ENCODE peak calls at places on chromosomes 5 and 9, in four cellular contexts. One of them, this sample, is unnamed.

GRCh38 chr9:35882265-35882848 is 12.2 kb upstream of the OR13J1 start:
- DNase-seq in NCI-H774: peak; percentile 36
- DNase-seq in activated CD4-positive, alpha-beta T cell treated with anti-CD3 and anti-CD28 coated beads, Interleukin-2, amount 50 U/mL, for 4 hours: peak; percentile 76
- DNase-seq in lower lobe of right lung: peak; percentile 88
- DNase-seq in this sample: peak; percentile 61

GRCh38 chr5:33936004-33936380 is 194 bp upstream of the RXFP3 start:
- DNase-seq in lower lobe of right lung: peak; percentile 55
- DNase-seq in activated CD4-positive, alpha-beta T cell treated with anti-CD3 and anti-CD28 coated beads, Interleukin-2, amount 50 U/mL, for 4 hours: peak; percentile 3
- DNase-seq in NCI-H774: peak; percentile 68
- DNase-seq in this sample: peak; percentile 23

GRCh38 chr5:96957125-96958041 is 21.5 kb downstream of the LNPEP start:
- DNase-seq in activated CD4-positive, alpha-beta T cell treated with anti-CD3 and anti-CD28 coated beads, Interleukin-2, amount 50 U/mL, for 4 hours: no peak
- DNase-seq in NCI-H774: no peak
- DNase-seq in lower lobe of right lung: no peak
- DNase-seq in this sample: no peak

GRCh38 chr5:112290667-112291066 is 128.4 kb downstream of the EPB41L4A start:
- DNase-seq in lower lobe of right lung: no peak
- DNase-seq in NCI-H774: peak; percentile 51
- DNase-seq in activated CD4-positive, alpha-beta T cell treated with anti-CD3 and anti-CD28 coated beads, Interleukin-2, amount 50 U/mL, for 4 hours: no peak
- DNase-seq in this sample: no peak

GRCh38 chr5:181170237-181170830 is 22.9 kb downstream of the OR2V2 start:
- DNase-seq in lower lobe of right lung: no peak
- DNase-seq in activated CD4-positive, alpha-beta T cell treated with anti-CD3 and anti-CD28 coated beads, Interleukin-2, amount 50 U/mL, for 4 hours: no peak
- DNase-seq in NCI-H774: no peak
- DNase-seq in this sample: no peak

GRCh38 chr9:86645303-86645702 is 291.1 kb upstream of the TUT7 start:
- DNase-seq in lower lobe of right lung: no peak
- DNase-seq in activated CD4-positive, alpha-beta T cell treated with anti-CD3 and anti-CD28 coated beads, Interleukin-2, amount 50 U/mL, for 4 hours: no peak
- DNase-seq in NCI-H774: no peak
- DNase-seq in this sample: no peak

GRCh38 chr5:135030691-135031145 is 3.3 kb downstream of the PITX1 start:
- DNase-seq in lower lobe of right lung: peak; percentile 32
- DNase-seq in NCI-H774: no peak
- DNase-seq in activated CD4-positive, alpha-beta T cell treated with anti-CD3 and anti-CD28 coated beads, Interleukin-2, amount 50 U/mL, for 4 hours: no peak
- DNase-seq in this sample: no peak

GRCh38 chr9:87187656-87188055 is 240.3 kb upstream of the GAS1 start:
- DNase-seq in activated CD4-positive, alpha-beta T cell treated with anti-CD3 and anti-CD28 coated beads, Interleukin-2, amount 50 U/mL, for 4 hours: no peak
- DNase-seq in NCI-H774: no peak
- DNase-seq in lower lobe of right lung: no peak
- DNase-seq in this sample: no peak

GRCh38 chr5:68962632-68963484 is 131.0 kb upstream of the SLC30A5 start:
- DNase-seq in activated CD4-positive, alpha-beta T cell treated with anti-CD3 and anti-CD28 coated beads, Interleukin-2, amount 50 U/mL, for 4 hours: no peak
- DNase-seq in NCI-H774: peak; percentile 67
- DNase-seq in lower lobe of right lung: no peak
- DNase-seq in this sample: peak; percentile 29

GRCh38 chr9:137266162-137266527 is 11.0 kb downstream of the NELFB start:
- DNase-seq in lower lobe of right lung: no peak
- DNase-seq in NCI-H774: no peak
- DNase-seq in activated CD4-positive, alpha-beta T cell treated with anti-CD3 and anti-CD28 coated beads, Interleukin-2, amount 50 U/mL, for 4 hours: no peak
- DNase-seq in this sample: no peak

GRCh38 chr5:31131381-31131811 is 62.1 kb upstream of the CDH6 start:
- DNase-seq in NCI-H774: no peak
- DNase-seq in lower lobe of right lung: no peak
- DNase-seq in activated CD4-positive, alpha-beta T cell treated with anti-CD3 and anti-CD28 coated beads, Interleukin-2, amount 50 U/mL, for 4 hours: no peak
- DNase-seq in this sample: no peak

GRCh38 chr9:86079421-86080111 is 19.8 kb downstream of the GOLM1 start:
- DNase-seq in NCI-H774: no peak
- DNase-seq in activated CD4-positive, alpha-beta T cell treated with anti-CD3 and anti-CD28 coated beads, Interleukin-2, amount 50 U/mL, for 4 hours: no peak
- DNase-seq in lower lobe of right lung: no peak
- DNase-seq in this sample: no peak

GRCh38 chr5:155276231-155276630 is 262.7 kb downstream of the KIF4B start:
- DNase-seq in lower lobe of right lung: no peak
- DNase-seq in activated CD4-positive, alpha-beta T cell treated with anti-CD3 and anti-CD28 coated beads, Interleukin-2, amount 50 U/mL, for 4 hours: no peak
- DNase-seq in NCI-H774: no peak
- DNase-seq in this sample: no peak

GRCh38 chr5:38751103-38751502 is 94.7 kb upstream of the OSMR start:
- DNase-seq in NCI-H774: no peak
- DNase-seq in lower lobe of right lung: no peak
- DNase-seq in activated CD4-positive, alpha-beta T cell treated with anti-CD3 and anti-CD28 coated beads, Interleukin-2, amount 50 U/mL, for 4 hours: no peak
- DNase-seq in this sample: no peak

GRCh38 chr5:149697001-149697400 is 33.1 kb upstream of the PPARGC1B start:
- DNase-seq in activated CD4-positive, alpha-beta T cell treated with anti-CD3 and anti-CD28 coated beads, Interleukin-2, amount 50 U/mL, for 4 hours: no peak
- DNase-seq in lower lobe of right lung: no peak
- DNase-seq in NCI-H774: no peak
- DNase-seq in this sample: no peak

GRCh38 chr5:45696206-45696836 is at the start of gene HCN1:
- DNase-seq in lower lobe of right lung: peak; percentile 81
- DNase-seq in NCI-H774: no peak
- DNase-seq in activated CD4-positive, alpha-beta T cell treated with anti-CD3 and anti-CD28 coated beads, Interleukin-2, amount 50 U/mL, for 4 hours: no peak
- DNase-seq in this sample: peak; percentile 18

GRCh38 chr5:180303226-180304015 is 11.5 kb upstream of the MAPK9 start:
- DNase-seq in activated CD4-positive, alpha-beta T cell treated with anti-CD3 and anti-CD28 coated beads, Interleukin-2, amount 50 U/mL, for 4 hours: no peak
- DNase-seq in NCI-H774: no peak
- DNase-seq in lower lobe of right lung: no peak
- DNase-seq in this sample: no peak

GRCh38 chr5:4981612-4982011 is 158.5 kb upstream of the ADAMTS16 start:
- DNase-seq in lower lobe of right lung: no peak
- DNase-seq in activated CD4-positive, alpha-beta T cell treated with anti-CD3 and anti-CD28 coated beads, Interleukin-2, amount 50 U/mL, for 4 hours: no peak
- DNase-seq in NCI-H774: no peak
- DNase-seq in this sample: no peak

GRCh38 chr9:98326402-98327248 is 71.2 kb upstream of the TBC1D2 start:
- DNase-seq in lower lobe of right lung: no peak
- DNase-seq in activated CD4-positive, alpha-beta T cell treated with anti-CD3 and anti-CD28 coated beads, Interleukin-2, amount 50 U/mL, for 4 hours: no peak
- DNase-seq in NCI-H774: no peak
- DNase-seq in this sample: no peak

GRCh38 chr5:135541969-135542502 is 6.3 kb upstream of the NEUROG1 start:
- DNase-seq in activated CD4-positive, alpha-beta T cell treated with anti-CD3 and anti-CD28 coated beads, Interleukin-2, amount 50 U/mL, for 4 hours: no peak
- DNase-seq in lower lobe of right lung: no peak
- DNase-seq in NCI-H774: no peak
- DNase-seq in this sample: no peak

GRCh38 chr5:166091931-166092330 is 2199.5 kb upstream of the WWC1 start:
- DNase-seq in activated CD4-positive, alpha-beta T cell treated with anti-CD3 and anti-CD28 coated beads, Interleukin-2, amount 50 U/mL, for 4 hours: no peak
- DNase-seq in NCI-H774: no peak
- DNase-seq in lower lobe of right lung: no peak
- DNase-seq in this sample: no peak

GRCh38 chr9:128702949-128703615 is 779 bp downstream of the PKN3 start:
- DNase-seq in activated CD4-positive, alpha-beta T cell treated with anti-CD3 and anti-CD28 coated beads, Interleukin-2, amount 50 U/mL, for 4 hours: peak; percentile 17
- DNase-seq in lower lobe of right lung: peak; percentile 61
- DNase-seq in NCI-H774: no peak
- DNase-seq in this sample: no peak

GRCh38 chr9:77417570-77417969 is 230.6 kb downstream of the GNA14 start:
- DNase-seq in lower lobe of right lung: no peak
- DNase-seq in NCI-H774: no peak
- DNase-seq in activated CD4-positive, alpha-beta T cell treated with anti-CD3 and anti-CD28 coated beads, Interleukin-2, amount 50 U/mL, for 4 hours: no peak
- DNase-seq in this sample: peak; percentile 41

GRCh38 chr5:58042933-58043606 is 416.8 kb downstream of the PLK2 start:
- DNase-seq in lower lobe of right lung: no peak
- DNase-seq in activated CD4-positive, alpha-beta T cell treated with anti-CD3 and anti-CD28 coated beads, Interleukin-2, amount 50 U/mL, for 4 hours: no peak
- DNase-seq in NCI-H774: no peak
- DNase-seq in this sample: no peak

GRCh38 chr5:172687983-172688734 is 47.1 kb downstream of the NEURL1B start:
- DNase-seq in activated CD4-positive, alpha-beta T cell treated with anti-CD3 and anti-CD28 coated beads, Interleukin-2, amount 50 U/mL, for 4 hours: no peak
- DNase-seq in NCI-H774: no peak
- DNase-seq in lower lobe of right lung: no peak
- DNase-seq in this sample: no peak

GRCh38 chr5:122492675-122493074 is 180.6 kb downstream of the SNCAIP start:
- DNase-seq in NCI-H774: peak; percentile 9
- DNase-seq in activated CD4-positive, alpha-beta T cell treated with anti-CD3 and anti-CD28 coated beads, Interleukin-2, amount 50 U/mL, for 4 hours: no peak
- DNase-seq in lower lobe of right lung: no peak
- DNase-seq in this sample: no peak

GRCh38 chr5:89769975-89770374 is 639.6 kb downstream of the CETN3 start:
- DNase-seq in NCI-H774: no peak
- DNase-seq in lower lobe of right lung: no peak
- DNase-seq in activated CD4-positive, alpha-beta T cell treated with anti-CD3 and anti-CD28 coated beads, Interleukin-2, amount 50 U/mL, for 4 hours: no peak
- DNase-seq in this sample: no peak

GRCh38 chr5:77168187-77168883 is 42.1 kb upstream of the PDE8B start:
- DNase-seq in lower lobe of right lung: peak; percentile 52
- DNase-seq in NCI-H774: no peak
- DNase-seq in activated CD4-positive, alpha-beta T cell treated with anti-CD3 and anti-CD28 coated beads, Interleukin-2, amount 50 U/mL, for 4 hours: no peak
- DNase-seq in this sample: no peak

This sample was measured in smooth muscle cell of the brain vasculature.